ENCODE peak calls at places on chromosomes 3 and 15, in four cellular contexts. J, B, C and R are unnamed samples.

GRCh38 chr3:14138878-14139659 is 14.2 kb downstream of the TMEM43 start:
- DNase-seq in B (no peak), J (no peak), C (peak), R (no peak)

GRCh38 chr15:33089878-33090757 is 104.4 kb downstream of the FMN1 start:
- DNase-seq in B (no peak), C (no peak), J (no peak), R (no peak)

GRCh38 chr15:79872358-79873017 is 24.3 kb downstream of the MTHFS start:
- DNase-seq in B (no peak), C (no peak), J (peak), R (peak)

GRCh38 chr3:176521531-176522175 is 675.6 kb downstream of the TBL1XR1 start:
- DNase-seq in J (no peak), C (no peak), B (no peak), R (no peak)

GRCh38 chr3:141279074-141279945 is 47.7 kb downstream of the PXYLP1 start:
- DNase-seq in J (no peak), C (peak), B (no peak), R (no peak)

GRCh38 chr3:11661052-11661656 is 17.4 kb upstream of the VGLL4 start:
- DNase-seq in C (no peak), B (no peak), J (no peak), R (no peak)

GRCh38 chr3:66272016-66272415 is 51.2 kb downstream of the SLC25A26 start:
- DNase-seq in J (no peak), B (no peak), C (no peak), R (no peak)

GRCh38 chr15:92391640-92392039 is 2.0 kb upstream of the ST8SIA2 start:
- DNase-seq in J (no peak), B (no peak), C (no peak), R (no peak)

GRCh38 chr15:93057618-93058017 is 31.4 kb downstream of the RGMA start:
- DNase-seq in B (no peak), C (no peak), J (no peak), R (no peak)

GRCh38 chr3:177597325-177598109 is 400.2 kb upstream of the TBL1XR1 start:
- DNase-seq in J (peak), B (no peak), C (peak), R (peak)

GRCh38 chr15:67607959-67608605 is 65.6 kb downstream of the MAP2K5 start:
- DNase-seq in B (no peak), C (no peak), J (no peak), R (no peak)

GRCh38 chr15:78303729-78304486 is 4.5 kb upstream of the SKIC8 start:
- DNase-seq in J (no peak), B (no peak), C (no peak), R (no peak)

GRCh38 chr3:173066044-173066679 is 74.9 kb downstream of the SPATA16 start:
- DNase-seq in C (no peak), B (no peak), J (no peak), R (no peak)

GRCh38 chr15:25985179-25985578 is 122.1 kb upstream of the ATP10A start:
- DNase-seq in J (no peak), C (no peak), B (no peak), R (no peak)

GRCh38 chr3:97804471-97804870 is 17.3 kb upstream of the CRYBG3 start:
- DNase-seq in C (no peak), J (no peak), B (no peak), R (no peak)

GRCh38 chr3:50345586-50345985 is at the start of gene ZMYND10:
- DNase-seq in J (peak), C (no peak), B (peak), R (peak)

GRCh38 chr15:96992817-96993216 is 662.3 kb downstream of the NR2F2 start:
- DNase-seq in B (no peak), J (no peak), C (no peak), R (no peak)

GRCh38 chr15:67049351-67050044 is 15.9 kb upstream of the SMAD3 start:
- DNase-seq in J (no peak), C (peak), B (no peak), R (no peak)

GRCh38 chr3:38646630-38647029 is 2.9 kb downstream of the SCN5A start:
- DNase-seq in J (no peak), C (peak), B (no peak), R (no peak)

GRCh38 chr3:11197471-11197870 is 43.2 kb downstream of the HRH1 start:
- DNase-seq in C (no peak), B (no peak), J (no peak), R (no peak)

GRCh38 chr3:140416686-140417085 is 261.2 kb upstream of the TRIM42 start:
- DNase-seq in J (no peak), C (no peak), B (no peak), R (no peak)

GRCh38 chr3:148879256-148879655 is 14.2 kb downstream of the CPA3 start:
- DNase-seq in B (no peak), C (no peak), J (no peak), R (no peak)

GRCh38 chr3:36511761-36512496 is 131.6 kb downstream of the STAC start:
- DNase-seq in C (no peak), B (no peak), J (no peak), R (no peak)

GRCh38 chr3:66220066-66220465 is 735 bp upstream of the SLC25A26 start:
- DNase-seq in B (no peak), J (no peak), C (no peak), R (no peak)

GRCh38 chr3:60555704-60556340 is 695.4 kb downstream of the FHIT start:
- DNase-seq in C (no peak), J (no peak), B (no peak), R (no peak)

GRCh38 chr3:78022232-78022631 is 982.3 kb downstream of the ROBO2 start:
- DNase-seq in B (no peak), J (no peak), C (no peak), R (no peak)

GRCh38 chr3:63908081-63908736 is 4.0 kb downstream of the SCAANT1 start:
- DNase-seq in B (no peak), C (no peak), J (no peak), R (no peak)

GRCh38 chr15:31004220-31004733 is 12.8 kb upstream of the MTMR10 start:
- DNase-seq in J (no peak), C (no peak), B (no peak), R (no peak)

GRCh38 chr3:14988988-14989394 is 41.6 kb downstream of the NR2C2 start:
- DNase-seq in J (no peak), C (no peak), B (no peak), R (no peak)

GRCh38 chr3:14118400-14119165 is 6.1 kb downstream of the CHCHD4 start:
- DNase-seq in C (no peak), J (no peak), B (no peak), R (no peak)

GRCh38 chr3:39126532-39127071 is 19.1 kb downstream of the TTC21A start:
- DNase-seq in C (no peak), J (no peak), B (no peak), R (peak)

GRCh38 chr15:53022788-53023187 is 232.7 kb upstream of the ONECUT1 start:
- DNase-seq in B (no peak), J (no peak), C (no peak), R (no peak)

GRCh38 chr3:51646091-51646490 is 25.0 kb upstream of the TEX264 start:
- DNase-seq in B (no peak), C (no peak), J (no peak), R (no peak)

GRCh38 chr3:70550723-70551319 is 238.4 kb upstream of the MDFIC2 start:
- DNase-seq in B (peak), C (peak), J (peak), R (peak)

GRCh38 chr3:122794779-122795673 is at the start of gene SLC49A4:
- DNase-seq in B (peak), C (peak), J (peak), R (peak)

GRCh38 chr3:24400015-24400414 is 94.6 kb downstream of the THRB start:
- DNase-seq in B (no peak), C (no peak), J (no peak), R (no peak)

GRCh38 chr15:60339236-60339635 is 58.5 kb downstream of the ANXA2 start:
- DNase-seq in C (no peak), B (no peak), J (no peak), R (no peak)

GRCh38 chr3:105613120-105613519 is 246.4 kb downstream of the ALCAM start:
- DNase-seq in B (no peak), C (no peak), J (no peak), R (no peak)

GRCh38 chr15:41971089-41971892 is 1.1 kb downstream of the EHD4 start:
- DNase-seq in J (peak), C (peak), B (peak), R (peak)